ENCODE peak calls at places on chromosome 3, in nine cellular contexts. Z is effector CD4-positive, alpha-beta T cell; W is T-helper 9 cell; H is NCI-H1436; G is SHP77 treated with DMSO at 0.1 percent for 48 hours; R is activated CD8-positive, alpha-beta memory T cell treated with anti-CD3 and anti-CD28 coated beads for 4 hours; A is posterior cingulate gyrus; X is activated T-helper 1 cell treated with Interleukin-2 at 50 U/mL for 16 hours; K is NT2/D1. M is an unnamed sample.

GRCh38 chr3:32454731-32455608 is 47.7 kb downstream of the CMTM6 start:
- DNase-seq in Z (no peak), W (no peak), H (no peak), G (no peak), R (no peak), A (no peak), X (no peak), K (no peak), M (no peak)

GRCh38 chr3:104825116-104825515 is 541.6 kb upstream of the ALCAM start:
- DNase-seq in Z (no peak), W (no peak), H (no peak), G (no peak), R (no peak), A (no peak), X (no peak), K (peak; percentile 75), M (no peak)

GRCh38 chr3:138593488-138594149 is 441 bp downstream of the CEP70 start:
- DNase-seq in Z (no peak), W (no peak), H (no peak), G (no peak), R (no peak), A (no peak), X (no peak), K (no peak), M (no peak)

GRCh38 chr3:129039271-129040038 is 21.1 kb upstream of the GP9 start:
- DNase-seq in Z (no peak), W (no peak), H (peak; percentile 79), G (peak; percentile 71), R (no peak), A (no peak), X (no peak), K (no peak), M (no peak)

GRCh38 chr3:65627102-65627501 is 411.6 kb downstream of the MAGI1 start:
- DNase-seq in Z (no peak), W (no peak), H (no peak), G (no peak), R (no peak), A (no peak), X (no peak), K (no peak), M (no peak)

GRCh38 chr3:49519916-49520385 is 34.3 kb upstream of the BSN start:
- DNase-seq in Z (no peak), W (no peak), H (no peak), G (no peak), R (no peak), A (no peak), X (no peak), K (no peak), M (no peak)

GRCh38 chr3:197519801-197520211 is 36.0 kb downstream of the BDH1 start:
- DNase-seq in Z (no peak), W (no peak), H (no peak), G (no peak), R (no peak), A (no peak), X (no peak), K (no peak), M (no peak)

GRCh38 chr3:16547555-16547954 is 34.1 kb upstream of the RFTN1 start:
- DNase-seq in Z (no peak), W (no peak), H (no peak), G (no peak), R (no peak), A (no peak), X (no peak), K (no peak), M (no peak)

GRCh38 chr3:28328188-28329151 is 20.1 kb upstream of the ZCWPW2 start:
- DNase-seq in Z (no peak), W (no peak), H (peak; percentile 1), G (peak; percentile 3), R (no peak), A (no peak), X (no peak), K (no peak), M (no peak)

GRCh38 chr3:167684389-167684993 is 30.7 kb upstream of the WDR49 start:
- DNase-seq in Z (peak; percentile 60), W (peak; percentile 22), H (peak; percentile 57), G (peak; percentile 25), R (peak; percentile 15), A (no peak), X (no peak), K (peak; percentile 47), M (peak; percentile 21)

GRCh38 chr3:196654691-196655090 is 15.2 kb downstream of the NRROS start:
- DNase-seq in Z (no peak), W (no peak), H (no peak), G (no peak), R (no peak), A (peak; percentile 43), X (no peak), K (no peak), M (no peak)

GRCh38 chr3:38840987-38841386 is 25.0 kb upstream of the SCN10A start:
- DNase-seq in Z (no peak), W (no peak), H (no peak), G (no peak), R (no peak), A (no peak), X (no peak), K (no peak), M (no peak)

GRCh38 chr3:130811552-130811951 is 64.9 kb upstream of the PIK3R4 start:
- DNase-seq in Z (no peak), W (no peak), H (peak; percentile 88), G (no peak), R (no peak), A (no peak), X (no peak), K (no peak), M (no peak)

GRCh38 chr3:129543156-129543790 is at the start of gene H1-8:
- DNase-seq in Z (no peak), W (no peak), H (no peak), G (no peak), R (no peak), A (no peak), X (no peak), K (no peak), M (no peak)

GRCh38 chr3:52934626-52935530 is 37.5 kb upstream of the STIMATE start:
- DNase-seq in Z (peak; percentile 36), W (peak; percentile 19), H (no peak), G (peak; percentile 1), R (no peak), A (no peak), X (peak; percentile 23), K (peak; percentile 27), M (no peak)

GRCh38 chr3:123375014-123375940 is 73.6 kb downstream of the ADCY5 start:
- DNase-seq in Z (no peak), W (no peak), H (no peak), G (no peak), R (no peak), A (no peak), X (no peak), K (no peak), M (no peak)

GRCh38 chr3:193563999-193564398 is 9.3 kb upstream of the ATP13A4 start:
- DNase-seq in Z (no peak), W (no peak), H (no peak), G (no peak), R (no peak), A (no peak), X (no peak), K (no peak), M (no peak)

GRCh38 chr3:69499899-69500316 is 114.0 kb upstream of the FRMD4B start:
- DNase-seq in Z (no peak), W (no peak), H (no peak), G (no peak), R (no peak), A (peak; percentile 86), X (no peak), K (no peak), M (no peak)

GRCh38 chr3:129023909-129024308 is 22.8 kb downstream of the EFCC1 start:
- DNase-seq in Z (no peak), W (no peak), H (peak; percentile 25), G (no peak), R (no peak), A (no peak), X (no peak), K (no peak), M (no peak)

GRCh38 chr3:54670269-54671000 is 257.4 kb downstream of the LRTM1 start:
- DNase-seq in Z (no peak), W (no peak), H (no peak), G (no peak), R (no peak), A (no peak), X (no peak), K (no peak), M (no peak)

GRCh38 chr3:2770451-2770850 is 339.7 kb downstream of the IL5RA start:
- DNase-seq in Z (no peak), W (no peak), H (no peak), G (no peak), R (no peak), A (no peak), X (no peak), K (no peak), M (no peak)

GRCh38 chr3:72334681-72335457 is 513.4 kb downstream of the SHQ1 start:
- DNase-seq in Z (no peak), W (no peak), H (no peak), G (peak; percentile 3), R (no peak), A (peak; percentile 93), X (no peak), K (peak; percentile 91), M (no peak)

GRCh38 chr3:184525337-184526157 is 36.0 kb upstream of the EPHB3 start:
- DNase-seq in Z (no peak), W (no peak), H (no peak), G (no peak), R (no peak), A (peak; percentile 87), X (no peak), K (peak; percentile 71), M (no peak)

GRCh38 chr3:13161021-13161759 is 88.0 kb upstream of the IQSEC1 start:
- DNase-seq in Z (no peak), W (no peak), H (no peak), G (no peak), R (no peak), A (peak; percentile 84), X (no peak), K (peak; percentile 33), M (no peak)

GRCh38 chr3:9402410-9403228 is 5.2 kb downstream of the SETD5 start:
- DNase-seq in Z (no peak), W (no peak), H (peak; percentile 9), G (peak; percentile 38), R (no peak), A (peak; percentile 80), X (no peak), K (peak; percentile 62), M (no peak)

GRCh38 chr3:71069797-71070196 is 513.7 kb downstream of the FOXP1 start:
- DNase-seq in Z (peak; percentile 61), W (peak; percentile 53), H (no peak), G (no peak), R (peak; percentile 52), A (no peak), X (peak; percentile 46), K (no peak), M (peak; percentile 98)

GRCh38 chr3:17412950-17413530 is 329.4 kb downstream of the TBC1D5 start:
- DNase-seq in Z (peak; percentile 9), W (no peak), H (peak; percentile 13), G (peak; percentile 27), R (no peak), A (no peak), X (no peak), K (peak; percentile 57), M (peak; percentile 17)

GRCh38 chr3:169556349-169556870 is 107.1 kb downstream of the MECOM start:
- DNase-seq in Z (no peak), W (no peak), H (no peak), G (no peak), R (no peak), A (no peak), X (no peak), K (no peak), M (no peak)

GRCh38 chr3:138197058-138197457 is 10.0 kb downstream of the ARMC8 start:
- DNase-seq in Z (no peak), W (no peak), H (no peak), G (no peak), R (no peak), A (no peak), X (no peak), K (no peak), M (no peak)

GRCh38 chr3:123027292-123028232 is at the start of gene SEMA5B:
- DNase-seq in Z (no peak), W (no peak), H (peak; percentile 74), G (no peak), R (no peak), A (peak; percentile 84), X (no peak), K (peak; percentile 81), M (no peak)

GRCh38 chr3:146052046-146052790 is 108.8 kb downstream of the PLOD2 start:
- DNase-seq in Z (no peak), W (no peak), H (no peak), G (no peak), R (no peak), A (no peak), X (no peak), K (no peak), M (no peak)